ENCODE peak calls at places on chromosomes 13 and 19, in ten cellular contexts. D, B, A, H, I, K, P, V, E and T are unnamed samples.

GRCh38 chr13:110216403-110217041 is 90.4 kb downstream of the COL4A1 start:
- DNase-seq in H (no peak), B (peak; percentile 45), A (no peak), E (no peak), V (no peak), K (no peak), P (no peak), I (no peak), D (no peak), T (no peak)

GRCh38 chr13:97340399-97340798 is 93.6 kb upstream of the RAP2A start:
- DNase-seq in K (no peak), D (no peak), E (no peak), B (no peak), I (no peak), H (no peak), A (no peak), V (no peak), P (no peak), T (no peak)

GRCh38 chr13:66102864-66103263 is 1127.3 kb downstream of the PCDH9 start:
- DNase-seq in A (no peak), I (no peak), E (no peak), H (no peak), B (no peak), V (no peak), P (no peak), D (no peak), K (no peak), T (no peak)

GRCh38 chr13:21852043-21852442 is 181.2 kb downstream of the FGF9 start:
- DNase-seq in A (no peak), H (no peak), V (no peak), D (no peak), K (no peak), E (no peak), B (no peak), I (no peak), P (no peak), T (no peak)

GRCh38 chr19:48689438-48689837 is 6.3 kb upstream of the FUT2 start:
- DNase-seq in B (peak; percentile 55), D (no peak), A (no peak), P (no peak), H (no peak), E (no peak), V (no peak), K (peak; percentile 55), I (no peak), T (no peak)

GRCh38 chr19:27392027-27392632 is 1820.8 kb downstream of the UQCRFS1 start:
- DNase-seq in V (no peak), D (no peak), P (peak; percentile 20), A (no peak), I (no peak), E (no peak), H (no peak), K (peak; percentile 21), B (peak; percentile 0), T (no peak)

GRCh38 chr19:16417660-16418596 is 53.8 kb downstream of the EPS15L1 start:
- DNase-seq in D (peak; percentile 65), P (no peak), V (peak; percentile 87), B (peak; percentile 71), K (peak; percentile 75), H (peak; percentile 40), I (peak; percentile 83), E (peak; percentile 55), A (no peak), T (peak; percentile 78)

GRCh38 chr13:49551245-49551644 is 34.1 kb downstream of the RCBTB1 start:
- DNase-seq in I (no peak), B (no peak), D (no peak), H (no peak), A (no peak), K (no peak), V (no peak), E (no peak), P (no peak), T (no peak)

GRCh38 chr13:70353096-70353495 is 244.8 kb upstream of the KLHL1 start:
- DNase-seq in B (no peak), A (no peak), D (no peak), P (no peak), V (no peak), H (no peak), I (no peak), E (no peak), K (no peak), T (no peak)

GRCh38 chr13:106580551-106580950 is 12.6 kb upstream of the ARGLU1 start:
- DNase-seq in D (no peak), K (no peak), A (no peak), V (no peak), P (no peak), E (no peak), H (no peak), B (no peak), I (no peak), T (no peak)

GRCh38 chr19:29510701-29511265 is 15.0 kb upstream of the VSTM2B start:
- DNase-seq in I (no peak), H (no peak), K (no peak), P (no peak), E (no peak), V (peak; percentile 50), B (no peak), D (no peak), A (no peak), T (peak; percentile 16)

GRCh38 chr19:6501740-6502648 is at the start of gene TUBB4A:
- DNase-seq in A (no peak), B (no peak), V (peak; percentile 86), E (peak; percentile 28), I (peak; percentile 57), H (no peak), K (no peak), D (no peak), P (no peak), T (peak; percentile 17)

GRCh38 chr19:33241530-33242101 is 16.0 kb upstream of the SLC7A10 start:
- DNase-seq in I (peak; percentile 18), K (peak; percentile 31), D (no peak), B (peak; percentile 27), E (peak; percentile 33), H (no peak), P (peak; percentile 68), V (peak; percentile 81), A (no peak), T (peak; percentile 69)

GRCh38 chr13:73177911-73178565 is 119.2 kb downstream of the KLF5 start:
- DNase-seq in P (no peak), I (no peak), K (peak; percentile 47), E (peak; percentile 69), V (no peak), H (no peak), D (no peak), A (no peak), B (no peak), T (no peak)

GRCh38 chr19:32652893-32653625 is 21.9 kb downstream of the ANKRD27 start:
- DNase-seq in B (peak; percentile 44), V (no peak), P (peak; percentile 93), A (no peak), D (peak; percentile 85), H (no peak), E (peak; percentile 66), K (peak; percentile 88), I (peak; percentile 30), T (peak; percentile 85)

GRCh38 chr13:71871180-71871754 is 4.3 kb upstream of the DACH1 start:
- DNase-seq in E (no peak), B (no peak), I (no peak), A (no peak), V (no peak), D (no peak), H (no peak), K (no peak), P (no peak), T (no peak)

GRCh38 chr13:113350065-113350937 is 13.6 kb downstream of the GRTP1 start:
- DNase-seq in D (no peak), E (no peak), V (no peak), H (no peak), I (no peak), K (no peak), B (no peak), A (no peak), P (no peak), T (no peak)

GRCh38 chr13:30629527-30629926 is 11.8 kb downstream of the USPL1 start:
- DNase-seq in I (no peak), V (no peak), H (no peak), B (no peak), P (no peak), E (no peak), A (no peak), D (no peak), K (no peak), T (no peak)

GRCh38 chr13:29125145-29125933 is 305.2 kb downstream of the MTUS2 start:
- DNase-seq in E (no peak), H (no peak), I (no peak), P (no peak), D (no peak), V (no peak), A (no peak), B (no peak), K (no peak), T (no peak)
- TF ChIP-seq POLR2A in E (no peak), H (no peak), I (no peak), P (no peak), D (no peak), V (no peak), A (no peak), B (no peak), K (no peak), T (no peak)

DNA sequence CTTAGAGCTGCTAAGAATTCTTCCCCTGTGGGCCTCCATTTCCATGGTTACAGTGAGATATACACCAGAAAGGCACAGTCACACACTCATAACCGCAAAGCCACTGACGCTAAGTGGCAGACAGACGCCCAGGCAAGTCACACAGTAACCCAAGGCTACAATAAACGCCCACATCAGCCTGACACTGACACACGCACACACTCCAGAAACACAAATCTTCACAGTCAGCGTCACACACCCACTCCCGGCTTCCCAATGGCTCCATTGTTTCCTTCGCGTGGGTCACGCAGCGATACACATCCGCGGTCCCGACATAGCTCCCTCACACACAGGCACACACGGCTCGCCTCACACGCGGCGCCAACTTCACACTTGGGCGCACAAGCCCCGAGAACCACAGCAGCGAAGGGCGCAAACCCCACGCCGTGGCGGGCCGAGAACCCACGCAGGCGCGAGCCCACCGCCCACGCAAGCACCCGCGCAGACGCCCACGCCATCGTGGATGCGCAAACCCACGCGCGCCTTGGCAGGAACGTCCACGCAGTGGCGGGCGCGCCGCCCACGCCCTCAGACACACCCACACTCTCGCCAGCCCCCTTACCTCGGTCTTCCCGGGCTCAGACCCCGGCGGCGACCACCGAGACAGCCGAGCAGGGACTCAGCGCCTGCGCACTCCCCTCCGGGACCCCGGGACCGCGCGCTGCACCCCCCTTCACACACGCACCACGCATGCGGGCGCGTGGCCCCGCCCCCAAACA is at the start of gene ZNF667:
- DNase-seq in B (no peak), V (peak; percentile 93), D (no peak), K (no peak), A (no peak), P (peak; percentile 45), I (no peak), E (no peak), H (no peak), T (peak; percentile 33)
- H3K4me3 ChIP-seq in B (peak within 1 kb of the TSS; percentile 61), V (peak within 1 kb of the TSS; percentile 83), D (peak within 1 kb of the TSS; percentile 68), K (peak within 1 kb of the TSS; percentile 61), A (peak within 1 kb of the TSS; percentile 62), P (peak within 1 kb of the TSS; percentile 32), I (peak within 1 kb of the TSS; percentile 48), E (peak within 1 kb of the TSS; percentile 47), H (peak within 1 kb of the TSS; percentile 38), T (peak within 1 kb of the TSS; percentile 84)

GRCh38 chr13:60016229-60016628 is 147.5 kb downstream of the DIAPH3 start:
- DNase-seq in V (no peak), H (peak; percentile 50), K (no peak), A (no peak), B (no peak), D (no peak), E (no peak), I (no peak), P (no peak), T (no peak)
- TF ChIP-seq POLR2A in V (no peak), H (no peak), K (no peak), A (no peak), B (no peak), D (no peak), E (no peak), I (no peak), P (no peak), T (no peak)

GRCh38 chr19:40009674-40010073 is 12.8 kb downstream of the ZNF546 start:
- DNase-seq in H (no peak), B (no peak), I (no peak), P (no peak), A (no peak), D (no peak), K (no peak), E (no peak), V (no peak), T (no peak)
- H3K4me3 ChIP-seq in H (no peak overlapping the region), B (no peak overlapping the region), I (no peak overlapping the region), P (no peak overlapping the region), A (no peak overlapping the region), D (no peak overlapping the region), K (no peak overlapping the region), E (no peak overlapping the region), V (no peak overlapping the region), T (no peak overlapping the region)